ENCODE peak calls at places on chromosomes 12 and 14, in seven cellular contexts. One of them, this sample, is unnamed.

GRCh38 chr12:52155048-52155868 is 36.6 kb downstream of the KRT80 start:
- DNase-seq in Panc1: no peak
- DNase-seq in ovary: no peak
- DNase-seq in CD8-positive, alpha-beta T cell: peak; percentile 23
- DNase-seq in HCT116: no peak
- DNase-seq in H1: no peak
- DNase-seq in mesothelial cell of epicardium: no peak
- DNase-seq in this sample: no peak

GRCh38 chr14:42633504-42634095 is 1026.9 kb downstream of the LRFN5 start:
- DNase-seq in CD8-positive, alpha-beta T cell: no peak
- DNase-seq in HCT116: no peak
- DNase-seq in ovary: no peak
- DNase-seq in mesothelial cell of epicardium: no peak
- DNase-seq in Panc1: no peak
- DNase-seq in H1: no peak
- DNase-seq in this sample: no peak

GRCh38 chr12:5577239-5577638 is 145.3 kb downstream of the NTF3 start:
- DNase-seq in CD8-positive, alpha-beta T cell: no peak
- DNase-seq in ovary: no peak
- DNase-seq in Panc1: no peak
- DNase-seq in mesothelial cell of epicardium: no peak
- DNase-seq in HCT116: no peak
- DNase-seq in H1: no peak
- DNase-seq in this sample: no peak

GRCh38 chr12:65414526-65414925 is 136.0 kb downstream of the MSRB3 start:
- DNase-seq in H1: no peak
- DNase-seq in mesothelial cell of epicardium: no peak
- DNase-seq in CD8-positive, alpha-beta T cell: no peak
- DNase-seq in ovary: no peak
- DNase-seq in HCT116: no peak
- DNase-seq in Panc1: no peak
- DNase-seq in this sample: no peak

GRCh38 chr14:104972301-104973211 is 5.6 kb downstream of the AHNAK2 start:
- DNase-seq in mesothelial cell of epicardium: no peak
- DNase-seq in ovary: peak; percentile 68
- DNase-seq in CD8-positive, alpha-beta T cell: no peak
- DNase-seq in H1: no peak
- DNase-seq in HCT116: peak; percentile 86
- DNase-seq in Panc1: no peak
- DNase-seq in this sample: no peak

GRCh38 chr14:69996197-69996596 is 117.0 kb downstream of the SMOC1 start:
- DNase-seq in mesothelial cell of epicardium: no peak
- DNase-seq in ovary: no peak
- DNase-seq in Panc1: no peak
- DNase-seq in H1: no peak
- DNase-seq in CD8-positive, alpha-beta T cell: no peak
- DNase-seq in HCT116: no peak
- DNase-seq in this sample: no peak

GRCh38 chr14:78405071-78405856 is 235.1 kb downstream of the NRXN3 start:
- DNase-seq in HCT116: no peak
- DNase-seq in ovary: no peak
- DNase-seq in mesothelial cell of epicardium: no peak
- DNase-seq in CD8-positive, alpha-beta T cell: no peak
- DNase-seq in H1: no peak
- DNase-seq in Panc1: no peak
- DNase-seq in this sample: no peak

GRCh38 chr12:52090291-52090690 is 10.8 kb downstream of the SMIM41 start:
- DNase-seq in H1: no peak
- DNase-seq in CD8-positive, alpha-beta T cell: no peak
- DNase-seq in ovary: no peak
- DNase-seq in Panc1: no peak
- DNase-seq in mesothelial cell of epicardium: peak; percentile 6
- DNase-seq in HCT116: no peak
- DNase-seq in this sample: no peak

GRCh38 chr12:85423947-85424346 is 143.9 kb downstream of the ALX1 start:
- DNase-seq in CD8-positive, alpha-beta T cell: no peak
- DNase-seq in HCT116: no peak
- DNase-seq in Panc1: no peak
- DNase-seq in ovary: no peak
- DNase-seq in H1: no peak
- DNase-seq in mesothelial cell of epicardium: no peak
- DNase-seq in this sample: no peak

GRCh38 chr14:58460772-58461171 is 33.3 kb downstream of the KIAA0586 start:
- DNase-seq in Panc1: no peak
- DNase-seq in HCT116: no peak
- DNase-seq in CD8-positive, alpha-beta T cell: no peak
- DNase-seq in mesothelial cell of epicardium: no peak
- DNase-seq in ovary: no peak
- DNase-seq in H1: no peak
- DNase-seq in this sample: no peak

GRCh38 chr14:28468191-28469151 is 298.1 kb upstream of the FOXG1 start:
- DNase-seq in H1: no peak
- DNase-seq in CD8-positive, alpha-beta T cell: no peak
- DNase-seq in HCT116: no peak
- DNase-seq in ovary: no peak
- DNase-seq in mesothelial cell of epicardium: no peak
- DNase-seq in Panc1: no peak
- DNase-seq in this sample: no peak

GRCh38 chr12:4518106-4518728 is 20.5 kb upstream of the RAD51AP1 start:
- DNase-seq in H1: no peak
- DNase-seq in HCT116: peak; percentile 16
- DNase-seq in mesothelial cell of epicardium: no peak
- DNase-seq in ovary: no peak
- DNase-seq in Panc1: no peak
- DNase-seq in CD8-positive, alpha-beta T cell: no peak
- DNase-seq in this sample: no peak

GRCh38 chr12:83996671-83997070 is 915.9 kb downstream of the SLC6A15 start:
- DNase-seq in H1: no peak
- DNase-seq in CD8-positive, alpha-beta T cell: no peak
- DNase-seq in ovary: no peak
- DNase-seq in Panc1: no peak
- DNase-seq in HCT116: no peak
- DNase-seq in mesothelial cell of epicardium: no peak
- DNase-seq in this sample: no peak

GRCh38 chr12:57276935-57277563 is 26.1 kb upstream of the STAC3 start:
- DNase-seq in ovary: no peak
- DNase-seq in H1: no peak
- DNase-seq in HCT116: peak; percentile 18
- DNase-seq in mesothelial cell of epicardium: no peak
- DNase-seq in CD8-positive, alpha-beta T cell: peak; percentile 19
- DNase-seq in Panc1: no peak
- DNase-seq in this sample: no peak

GRCh38 chr12:61414470-61414869 is 845.7 kb upstream of the USP15 start:
- DNase-seq in mesothelial cell of epicardium: no peak
- DNase-seq in ovary: no peak
- DNase-seq in Panc1: no peak
- DNase-seq in H1: no peak
- DNase-seq in CD8-positive, alpha-beta T cell: no peak
- DNase-seq in HCT116: no peak
- DNase-seq in this sample: no peak

GRCh38 chr14:35865611-35866010 is 39.5 kb downstream of the BRMS1L start:
- DNase-seq in ovary: no peak
- DNase-seq in CD8-positive, alpha-beta T cell: no peak
- DNase-seq in H1: no peak
- DNase-seq in mesothelial cell of epicardium: no peak
- DNase-seq in HCT116: no peak
- DNase-seq in Panc1: no peak
- DNase-seq in this sample: no peak

GRCh38 chr12:52524898-52525591 is 4.9 kb upstream of the KRT5 start:
- DNase-seq in Panc1: no peak
- DNase-seq in H1: no peak
- DNase-seq in ovary: no peak
- DNase-seq in HCT116: no peak
- DNase-seq in CD8-positive, alpha-beta T cell: no peak
- DNase-seq in mesothelial cell of epicardium: peak; percentile 34
- DNase-seq in this sample: no peak

GRCh38 chr12:131044136-131044535 is 90.4 kb downstream of the ADGRD1 start:
- DNase-seq in Panc1: no peak
- DNase-seq in CD8-positive, alpha-beta T cell: no peak
- DNase-seq in ovary: peak; percentile 7
- DNase-seq in HCT116: no peak
- DNase-seq in mesothelial cell of epicardium: no peak
- DNase-seq in H1: no peak
- DNase-seq in this sample: no peak

GRCh38 chr12:84638811-84639368 is 273.7 kb downstream of the SLC6A15 start:
- DNase-seq in Panc1: no peak
- DNase-seq in HCT116: no peak
- DNase-seq in CD8-positive, alpha-beta T cell: no peak
- DNase-seq in mesothelial cell of epicardium: no peak
- DNase-seq in H1: no peak
- DNase-seq in ovary: no peak
- DNase-seq in this sample: no peak

GRCh38 chr14:51552275-51552674 is 99.4 kb upstream of the FRMD6 start:
- DNase-seq in mesothelial cell of epicardium: no peak
- DNase-seq in ovary: no peak
- DNase-seq in Panc1: no peak
- DNase-seq in H1: no peak
- DNase-seq in HCT116: no peak
- DNase-seq in CD8-positive, alpha-beta T cell: no peak
- DNase-seq in this sample: no peak

GRCh38 chr12:32437095-32437515 is 37.7 kb downstream of the FGD4 start:
- DNase-seq in Panc1: peak; percentile 80
- DNase-seq in ovary: peak; percentile 36
- DNase-seq in H1: no peak
- DNase-seq in HCT116: peak; percentile 32
- DNase-seq in CD8-positive, alpha-beta T cell: no peak
- DNase-seq in mesothelial cell of epicardium: no peak
- DNase-seq in this sample: no peak

GRCh38 chr14:21231020-21231652 is 38.1 kb downstream of the HNRNPC start:
- DNase-seq in mesothelial cell of epicardium: no peak
- DNase-seq in H1: no peak
- DNase-seq in HCT116: no peak
- DNase-seq in CD8-positive, alpha-beta T cell: no peak
- DNase-seq in Panc1: no peak
- DNase-seq in ovary: no peak
- DNase-seq in this sample: no peak

GRCh38 chr14:105494606-105494929 is 3.5 kb downstream of the TEDC1 start:
- DNase-seq in ovary: no peak
- DNase-seq in CD8-positive, alpha-beta T cell: no peak
- DNase-seq in HCT116: no peak
- DNase-seq in mesothelial cell of epicardium: no peak
- DNase-seq in Panc1: no peak
- DNase-seq in H1: no peak
- DNase-seq in this sample: no peak

GRCh38 chr12:113361574-113362370 is 3.4 kb downstream of the PLBD2 start:
- DNase-seq in Panc1: no peak
- DNase-seq in ovary: peak; percentile 41
- DNase-seq in H1: no peak
- DNase-seq in CD8-positive, alpha-beta T cell: no peak
- DNase-seq in mesothelial cell of epicardium: no peak
- DNase-seq in HCT116: no peak
- DNase-seq in this sample: no peak

GRCh38 chr12:89893972-89894706 is 185.5 kb upstream of the ATP2B1 start:
- DNase-seq in mesothelial cell of epicardium: no peak
- DNase-seq in CD8-positive, alpha-beta T cell: no peak
- DNase-seq in H1: no peak
- DNase-seq in HCT116: no peak
- DNase-seq in Panc1: no peak
- DNase-seq in ovary: no peak
- DNase-seq in this sample: no peak

GRCh38 chr14:48075487-48075886 is 400.1 kb upstream of the MDGA2 start:
- DNase-seq in mesothelial cell of epicardium: no peak
- DNase-seq in Panc1: no peak
- DNase-seq in HCT116: no peak
- DNase-seq in ovary: no peak
- DNase-seq in H1: no peak
- DNase-seq in CD8-positive, alpha-beta T cell: no peak
- DNase-seq in this sample: no peak

GRCh38 chr12:131530427-131530826 is 180.5 kb upstream of the SFSWAP start:
- DNase-seq in mesothelial cell of epicardium: no peak
- DNase-seq in CD8-positive, alpha-beta T cell: no peak
- DNase-seq in H1: no peak
- DNase-seq in ovary: no peak
- DNase-seq in HCT116: no peak
- DNase-seq in Panc1: no peak
- DNase-seq in this sample: no peak

GRCh38 chr12:82121545-82121944 is 236.6 kb downstream of the CCDC59 start:
- DNase-seq in Panc1: no peak
- DNase-seq in ovary: no peak
- DNase-seq in CD8-positive, alpha-beta T cell: no peak
- DNase-seq in mesothelial cell of epicardium: no peak
- DNase-seq in HCT116: no peak
- DNase-seq in H1: no peak
- DNase-seq in this sample: no peak

GRCh38 chr12:82120901-82121300 is 237.3 kb downstream of the CCDC59 start:
- DNase-seq in mesothelial cell of epicardium: no peak
- DNase-seq in ovary: no peak
- DNase-seq in H1: no peak
- DNase-seq in HCT116: no peak
- DNase-seq in Panc1: no peak
- DNase-seq in CD8-positive, alpha-beta T cell: no peak
- DNase-seq in this sample: no peak

DNA sequence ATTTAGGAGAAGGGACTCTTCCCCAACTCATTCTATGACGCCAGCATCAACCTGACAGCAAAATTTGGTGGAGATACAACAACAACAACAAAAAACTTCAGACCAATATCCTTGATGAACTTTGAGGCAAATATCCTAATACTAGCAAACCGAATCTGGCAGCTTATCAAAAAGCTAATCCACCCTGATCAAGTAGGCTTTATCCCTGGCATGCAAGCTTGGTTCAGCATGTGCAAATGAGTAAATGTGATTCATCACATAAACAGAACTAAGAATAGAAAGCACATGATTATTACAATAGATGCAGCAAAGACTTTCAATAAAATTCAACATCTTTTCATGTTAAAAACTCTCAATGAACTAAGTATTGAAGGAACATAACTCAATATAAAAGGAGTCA is 233.5 kb downstream of the CCDC59 start:
- DNase-seq in CD8-positive, alpha-beta T cell: no peak
- DNase-seq in HCT116: no peak
- DNase-seq in mesothelial cell of epicardium: no peak
- DNase-seq in Panc1: no peak
- DNase-seq in H1: no peak
- DNase-seq in ovary: no peak
- DNase-seq in this sample: no peak
- TF ChIP-seq CTCF in CD8-positive, alpha-beta T cell: no peak
- TF ChIP-seq CTCF in HCT116: no peak
- TF ChIP-seq CTCF in mesothelial cell of epicardium: no peak
- TF ChIP-seq CTCF in Panc1: no peak
- TF ChIP-seq CTCF in H1: no peak
- TF ChIP-seq CTCF in ovary: no peak
- TF ChIP-seq CTCF in this sample: no peak

GRCh38 chr12:112029326-112029725 is 16.1 kb downstream of the ERP29 start:
- DNase-seq in HCT116: no peak
- DNase-seq in ovary: no peak
- DNase-seq in mesothelial cell of epicardium: no peak
- DNase-seq in Panc1: no peak
- DNase-seq in CD8-positive, alpha-beta T cell: no peak
- DNase-seq in H1: no peak
- DNase-seq in this sample: no peak
- TF ChIP-seq CTCF in HCT116: no peak
- TF ChIP-seq CTCF in ovary: no peak
- TF ChIP-seq CTCF in mesothelial cell of epicardium: no peak
- TF ChIP-seq CTCF in Panc1: no peak
- TF ChIP-seq CTCF in CD8-positive, alpha-beta T cell: no peak
- TF ChIP-seq CTCF in H1: no peak
- TF ChIP-seq CTCF in this sample: no peak

GRCh38 chr12:1091350-1091749 is 100.3 kb downstream of the ERC1 start:
- DNase-seq in H1: no peak
- DNase-seq in CD8-positive, alpha-beta T cell: no peak
- DNase-seq in HCT116: no peak
- DNase-seq in mesothelial cell of epicardium: no peak
- DNase-seq in ovary: no peak
- DNase-seq in Panc1: no peak
- DNase-seq in this sample: no peak
- TF ChIP-seq CTCF in H1: no peak
- TF ChIP-seq CTCF in CD8-positive, alpha-beta T cell: no peak
- TF ChIP-seq CTCF in HCT116: no peak
- TF ChIP-seq CTCF in mesothelial cell of epicardium: no peak
- TF ChIP-seq CTCF in ovary: no peak
- TF ChIP-seq CTCF in Panc1: no peak
- TF ChIP-seq CTCF in this sample: no peak

GRCh38 chr14:76956253-76957090 is 72.0 kb downstream of the IRF2BPL start:
- DNase-seq in Panc1: no peak
- DNase-seq in ovary: peak; percentile 82
- DNase-seq in HCT116: peak; percentile 82
- DNase-seq in CD8-positive, alpha-beta T cell: peak; percentile 89
- DNase-seq in mesothelial cell of epicardium: peak; percentile 86
- DNase-seq in H1: peak; percentile 94
- DNase-seq in this sample: no peak
- TF ChIP-seq CTCF in Panc1: no peak
- TF ChIP-seq CTCF in ovary: no peak
- TF ChIP-seq CTCF in HCT116: no peak
- TF ChIP-seq CTCF in CD8-positive, alpha-beta T cell: no peak
- TF ChIP-seq CTCF in mesothelial cell of epicardium: no peak
- TF ChIP-seq CTCF in H1: no peak
- TF ChIP-seq CTCF in this sample: no peak